ENCODE peak calls at places on chromosome 14, in four cellular contexts. T is D341Med; D is CD8-positive, alpha-beta memory T cell; P is NCI-H1417. Y is an unnamed sample.

GRCh38 chr14:77114609-77115008 is 16.6 kb downstream of the CIPC start:
- DNase-seq in T (no peak), D (no peak), P (no peak), Y (no peak)

GRCh38 chr14:93994919-93995682 is 2.0 kb upstream of the CCDC197 start:
- DNase-seq in T (no peak), D (no peak), P (no peak), Y (no peak)

GRCh38 chr14:20434701-20435453 is 1.1 kb downstream of the KLHL33 start:
- DNase-seq in T (no peak), D (no peak), P (peak; percentile 63), Y (no peak)

GRCh38 chr14:72610831-72611200 is 283.1 kb downstream of the DPF3 start:
- DNase-seq in T (no peak), D (no peak), P (no peak), Y (no peak)

GRCh38 chr14:32399920-32400319 is 70.8 kb downstream of the AKAP6 start:
- DNase-seq in T (no peak), D (no peak), P (no peak), Y (no peak)

GRCh38 chr14:54857830-54858269 is 44.8 kb downstream of the GCH1 start:
- DNase-seq in T (no peak), D (no peak), P (no peak), Y (no peak)

GRCh38 chr14:73162271-73162670 is 26.0 kb downstream of the PSEN1 start:
- DNase-seq in T (no peak), D (no peak), P (no peak), Y (no peak)

GRCh38 chr14:61130512-61131260 is 149.6 kb downstream of the SLC38A6 start:
- DNase-seq in T (no peak), D (no peak), P (peak; percentile 85), Y (no peak)

GRCh38 chr14:78967111-78967809 is 797.1 kb downstream of the NRXN3 start:
- DNase-seq in T (no peak), D (no peak), P (no peak), Y (no peak)

GRCh38 chr14:91402278-91403068 is 15.1 kb downstream of the CCDC88C start:
- DNase-seq in T (no peak), D (peak; percentile 32), P (no peak), Y (no peak)

GRCh38 chr14:68902357-68902756 is 76.7 kb downstream of the ACTN1 start:
- DNase-seq in T (no peak), D (no peak), P (no peak), Y (no peak)

GRCh38 chr14:81974543-81974942 is 440.9 kb upstream of the SEL1L start:
- DNase-seq in T (no peak), D (no peak), P (no peak), Y (no peak)

GRCh38 chr14:82642425-82642824 is 1108.8 kb upstream of the SEL1L start:
- DNase-seq in T (no peak), D (no peak), P (peak; percentile 67), Y (peak; percentile 36)

GRCh38 chr14:80212025-80212402 is 710 bp upstream of the DIO2 start:
- DNase-seq in T (no peak), D (no peak), P (no peak), Y (no peak)

GRCh38 chr14:20587489-20588154 is at the start of gene RNASE11:
- DNase-seq in T (no peak), D (no peak), P (no peak), Y (no peak)

GRCh38 chr14:94390372-94391086 is 2.1 kb upstream of the SERPINA1 start:
- DNase-seq in T (no peak), D (no peak), P (no peak), Y (no peak)

GRCh38 chr14:44846232-44846824 is 115.4 kb downstream of the KLHL28 start:
- DNase-seq in T (peak; percentile 53), D (no peak), P (peak; percentile 68), Y (peak; percentile 57)